ENCODE peak calls at places on chromosomes 13 and 19, in eight cellular contexts. M is left ventricle myocardium inferior; W is BJ; D is stimulated activated CD4-positive, alpha-beta T cell treated with anti-CD3 and anti-CD28 coated beads, Interleukin-1b, Interleukin-23, amount 100 ng/mL, for 1 hour; K is mucosa of descending colon; Q is DMS 273 treated with DMSO at 0.1 percent for 48 hours; U is type B pancreatic cell; E is cardiac fibroblast. S is an unnamed sample.

GRCh38 chr13:47168086-47168485 is 271.2 kb upstream of the HTR2A start:
- DNase-seq in M (no peak), W (no peak), D (no peak), K (no peak), Q (no peak), U (no peak), E (peak), S (no peak)

GRCh38 chr19:41584260-41584810 is 8.4 kb downstream of the CEACAM21 start:
- DNase-seq in M (no peak), W (no peak), D (no peak), K (no peak), Q (no peak), U (no peak), E (no peak), S (no peak)

GRCh38 chr19:42115219-42115618 is 17.0 kb downstream of the POU2F2 start:
- DNase-seq in M (no peak), W (no peak), D (no peak), K (no peak), Q (no peak), U (no peak), E (peak), S (no peak)

GRCh38 chr13:40170982-40171381 is 495.5 kb downstream of the FOXO1 start:
- DNase-seq in M (no peak), W (no peak), D (no peak), K (no peak), Q (no peak), U (no peak), E (no peak), S (no peak)

GRCh38 chr13:24147570-24147963 is 13.0 kb upstream of the SPATA13 start:
- DNase-seq in M (no peak), W (no peak), D (no peak), K (no peak), Q (no peak), U (no peak), E (no peak), S (no peak)

GRCh38 chr19:22422220-22422619 is at the start of gene ZNF98:
- DNase-seq in M (peak), W (no peak), D (no peak), K (no peak), Q (peak), U (no peak), E (no peak), S (no peak)

GRCh38 chr13:111031531-111031961 is 83.6 kb upstream of the ARHGEF7 start:
- DNase-seq in M (no peak), W (peak), D (no peak), K (no peak), Q (no peak), U (no peak), E (peak), S (peak)

GRCh38 chr19:3880471-3881271 is at the start of gene ATCAY:
- DNase-seq in M (no peak), W (no peak), D (no peak), K (no peak), Q (peak), U (no peak), E (no peak), S (no peak)

GRCh38 chr13:41782086-41782485 is 178.8 kb downstream of the VWA8 start:
- DNase-seq in M (no peak), W (no peak), D (no peak), K (no peak), Q (no peak), U (no peak), E (no peak), S (no peak)

GRCh38 chr13:59409651-59410200 is 754.0 kb downstream of the DIAPH3 start:
- DNase-seq in M (no peak), W (no peak), D (no peak), K (no peak), Q (no peak), U (no peak), E (no peak), S (no peak)

GRCh38 chr19:39078436-39079200 is 5.5 kb upstream of the ACP7 start:
- DNase-seq in M (no peak), W (peak), D (no peak), K (no peak), Q (no peak), U (no peak), E (peak), S (peak)

GRCh38 chr13:91417660-91418325 is 19.4 kb downstream of the GPC5 start:
- DNase-seq in M (no peak), W (no peak), D (no peak), K (no peak), Q (no peak), U (no peak), E (no peak), S (no peak)

GRCh38 chr19:52665529-52665928 is 27.4 kb upstream of the ZNF83 start:
- DNase-seq in M (no peak), W (no peak), D (no peak), K (no peak), Q (no peak), U (no peak), E (no peak), S (no peak)

GRCh38 chr19:38073806-38074685 is 150.0 kb downstream of the DPF1 start:
- DNase-seq in M (no peak), W (no peak), D (no peak), K (no peak), Q (peak), U (no peak), E (no peak), S (no peak)

GRCh38 chr19:12841094-12841493 is 2.8 kb downstream of the MAST1 start:
- DNase-seq in M (no peak), W (no peak), D (no peak), K (peak), Q (no peak), U (peak), E (peak), S (no peak)

GRCh38 chr13:40922437-40923040 is 96.6 kb downstream of the ELF1 start:
- DNase-seq in M (peak), W (no peak), D (no peak), K (peak), Q (no peak), U (no peak), E (no peak), S (no peak)

GRCh38 chr19:35556846-35557538 is 6.5 kb downstream of the ATP4A start:
- DNase-seq in M (no peak), W (no peak), D (no peak), K (no peak), Q (no peak), U (no peak), E (no peak), S (no peak)

GRCh38 chr13:64855506-64855905 is 2374.6 kb downstream of the PCDH9 start:
- DNase-seq in M (no peak), W (no peak), D (no peak), K (no peak), Q (no peak), U (no peak), E (peak), S (no peak)

GRCh38 chr19:33390908-33391630 is 17.6 kb downstream of the CEBPG start:
- DNase-seq in M (peak), W (no peak), D (no peak), K (peak), Q (no peak), U (no peak), E (no peak), S (no peak)

GRCh38 chr13:49791214-49791752 is 1.2 kb downstream of the KPNA3 start:
- DNase-seq in M (no peak), W (no peak), D (no peak), K (no peak), Q (no peak), U (no peak), E (peak), S (no peak)

GRCh38 chr19:18520848-18521691 is 800 bp downstream of the ELL start:
- DNase-seq in M (peak), W (no peak), D (no peak), K (peak), Q (no peak), U (no peak), E (no peak), S (no peak)

GRCh38 chr13:100454876-100455275 is 133.7 kb downstream of the GGACT start:
- DNase-seq in M (no peak), W (no peak), D (no peak), K (no peak), Q (no peak), U (no peak), E (peak), S (no peak)

GRCh38 chr19:39546599-39546998 is 6.6 kb upstream of the EID2 start:
- DNase-seq in M (no peak), W (no peak), D (no peak), K (no peak), Q (no peak), U (no peak), E (no peak), S (no peak)